ENCODE peak calls at places on chromosomes 16 and 17, in five cellular contexts. H, Y, T, W and Z are unnamed samples.

GRCh38 chr17:27659685-27660084 is 28.7 kb downstream of the LGALS9 start:
- DNase-seq in H (peak), Y (no peak), T (no peak), W (no peak), Z (no peak)

GRCh38 chr16:7257026-7257425 is 75.6 kb upstream of the RBFOX1 start:
- DNase-seq in H (no peak), Y (no peak), T (no peak), W (no peak), Z (no peak)

GRCh38 chr17:192666-193425 is 11.4 kb upstream of the DOC2B start:
- DNase-seq in H (no peak), Y (no peak), T (no peak), W (no peak), Z (peak)

GRCh38 chr16:54936979-54937672 is 6.5 kb downstream of the IRX5 start:
- DNase-seq in H (no peak), Y (peak), T (no peak), W (no peak), Z (no peak)

GRCh38 chr17:79930786-79931516 is 91.7 kb upstream of the CBX4 start:
- DNase-seq in H (no peak), Y (no peak), T (no peak), W (no peak), Z (no peak)

GRCh38 chr16:48608452-48608851 is 1.5 kb downstream of the N4BP1 start:
- DNase-seq in H (no peak), Y (no peak), T (no peak), W (no peak), Z (no peak)

GRCh38 chr17:64658931-64659330 is 3.2 kb downstream of the SMURF2 start:
- DNase-seq in H (no peak), Y (peak), T (no peak), W (no peak), Z (no peak)

GRCh38 chr17:80295146-80295545 is 34.5 kb downstream of the RNF213 start:
- DNase-seq in H (peak), Y (no peak), T (no peak), W (no peak), Z (no peak)

GRCh38 chr16:75566889-75567255 is 693 bp downstream of the GABARAPL2 start:
- DNase-seq in H (no peak), Y (no peak), T (no peak), W (peak), Z (no peak)

GRCh38 chr17:66909811-66910210 is 54.7 kb upstream of the CACNG4 start:
- DNase-seq in H (no peak), Y (no peak), T (no peak), W (no peak), Z (no peak)

GRCh38 chr17:4806770-4807533 is at the start of gene PLD2:
- DNase-seq in H (peak), Y (peak), T (peak), W (peak), Z (peak)
- TF ChIP-seq POLR2A in H (peak), Y (peak), T (peak), W (no peak), Z (no peak)

GRCh38 chr16:30585022-30585399 is 486 bp downstream of the ZNF785 start:
- DNase-seq in H (no peak), Y (no peak), T (no peak), W (peak), Z (no peak)
- TF ChIP-seq POLR2A in H (no peak), Y (no peak), T (no peak), W (no peak), Z (no peak)

DNA sequence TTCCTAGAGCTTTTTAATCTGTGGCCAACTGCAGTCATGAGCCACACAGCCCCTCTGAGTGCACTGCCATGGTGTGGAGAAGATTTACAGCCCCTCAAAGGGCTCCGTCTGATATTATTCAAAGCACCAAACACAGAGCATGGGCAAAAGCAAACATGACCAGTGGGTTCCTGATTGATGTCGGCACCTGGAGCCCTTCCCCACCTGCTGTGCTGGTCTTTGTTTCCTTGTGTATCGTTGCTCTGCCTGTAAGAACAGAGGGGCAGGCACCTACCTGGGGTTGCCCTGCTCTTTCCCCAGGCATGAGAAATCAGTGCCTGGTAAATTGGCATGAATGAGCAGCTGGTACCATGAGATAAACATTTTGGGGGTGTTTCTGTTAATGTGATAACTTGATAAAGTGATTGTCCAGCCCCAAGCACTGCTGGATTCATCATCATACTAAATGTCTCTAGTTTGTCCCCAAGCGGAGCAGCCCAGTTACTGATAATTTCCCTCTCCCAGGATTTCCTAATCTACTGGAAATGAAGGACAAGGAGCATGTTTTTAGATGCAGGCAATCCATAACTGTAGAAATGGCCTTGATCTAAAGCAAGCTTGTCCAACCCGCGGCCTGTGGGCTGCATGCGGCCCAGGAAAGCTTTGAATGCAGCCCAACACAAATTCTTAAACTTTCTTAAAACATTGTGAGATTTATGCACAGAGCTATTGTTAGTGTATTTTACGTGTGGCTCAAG is 5.0 kb upstream of the SPIRE2 start:
- DNase-seq in H (no peak), Y (no peak), T (no peak), W (no peak), Z (no peak)
- TF ChIP-seq POLR2A in H (no peak), Y (no peak), T (no peak), W (no peak), Z (no peak)

DNA sequence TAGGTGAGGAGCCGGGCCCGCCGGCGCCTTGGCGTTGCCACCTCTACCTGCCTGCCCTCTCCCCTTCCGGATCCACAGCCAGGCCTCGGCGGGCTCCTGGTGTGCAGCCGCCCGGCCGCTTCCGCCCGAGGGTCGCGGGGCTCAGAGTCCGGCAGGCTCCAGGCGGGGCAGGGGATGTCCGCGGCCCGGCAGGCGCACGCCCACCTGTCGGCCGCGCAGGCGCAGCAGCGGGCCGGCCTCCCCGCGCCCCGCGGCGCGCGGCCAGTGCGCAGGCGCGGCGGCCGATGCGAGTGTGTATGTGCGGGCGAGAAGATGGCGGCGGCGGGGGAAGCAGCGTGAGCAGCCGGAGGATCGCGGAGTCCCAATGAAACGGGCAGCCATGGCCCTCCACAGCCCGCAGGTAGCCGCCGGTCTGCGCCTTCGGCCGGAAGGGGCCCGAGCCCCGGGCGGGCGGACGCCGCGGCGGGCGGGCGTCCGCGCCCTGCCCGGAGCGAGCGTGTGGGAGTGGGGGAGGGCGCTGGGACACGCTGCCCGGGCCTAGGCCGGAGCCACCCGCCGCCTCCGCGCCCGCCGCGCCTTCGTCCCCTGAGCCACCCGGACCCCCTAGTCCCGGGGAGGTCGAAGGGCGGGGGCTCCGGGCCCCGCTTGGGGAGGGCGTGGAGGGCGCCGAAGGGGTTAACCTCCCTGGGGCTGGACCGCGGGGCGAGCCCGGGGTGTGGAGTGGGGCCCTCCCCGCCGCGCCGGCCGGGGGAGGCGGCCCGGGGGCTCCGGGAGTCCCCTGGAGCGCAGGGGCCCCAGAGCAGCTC is at the start of gene USP10:
- DNase-seq in H (peak), Y (peak), T (peak), W (peak), Z (peak)
- TF ChIP-seq POLR2A in H (peak), Y (peak), T (no peak), W (peak), Z (no peak)

DNA sequence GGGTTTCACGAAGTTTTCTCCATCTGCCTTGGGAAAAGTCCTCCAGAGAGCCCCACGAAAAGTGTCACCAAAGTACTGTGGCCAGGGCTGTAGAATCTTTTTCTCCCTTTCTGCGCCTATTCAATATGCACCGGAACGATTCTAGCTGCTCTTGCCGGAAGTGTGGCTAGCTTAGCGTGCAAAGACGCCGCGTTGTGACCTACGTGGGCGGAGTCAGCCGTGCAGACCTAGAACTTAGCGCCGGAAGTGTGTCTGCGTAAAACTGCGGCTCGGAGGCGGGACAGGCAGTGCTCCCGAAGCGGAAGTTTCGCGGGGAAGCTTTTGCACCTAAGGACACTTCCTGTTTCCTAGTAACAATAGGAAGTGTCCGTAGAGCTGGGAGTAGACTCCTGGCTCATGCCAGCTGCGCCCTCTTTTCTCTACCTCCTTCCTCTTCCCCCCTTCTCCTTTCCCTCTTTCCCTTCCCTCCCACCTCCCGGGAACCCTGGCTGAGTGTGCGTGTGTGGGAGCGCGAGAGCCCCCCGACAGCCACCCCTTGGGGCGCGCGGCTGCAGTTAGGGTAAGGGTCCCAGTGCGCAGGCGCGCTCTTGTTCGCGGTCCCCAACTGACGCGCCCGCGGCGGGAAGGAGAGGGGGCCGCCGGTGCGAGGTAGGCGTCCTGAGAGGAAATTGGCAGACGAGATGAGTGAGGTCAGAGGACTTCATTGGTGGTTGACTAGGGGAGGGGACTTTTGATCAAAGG is at the start of the genes ZNF646 and ZNF668:
- DNase-seq in H (peak), Y (peak), T (peak), W (peak), Z (peak)
- TF ChIP-seq POLR2A in H (peak), Y (peak), T (peak), W (peak), Z (no peak)

DNA sequence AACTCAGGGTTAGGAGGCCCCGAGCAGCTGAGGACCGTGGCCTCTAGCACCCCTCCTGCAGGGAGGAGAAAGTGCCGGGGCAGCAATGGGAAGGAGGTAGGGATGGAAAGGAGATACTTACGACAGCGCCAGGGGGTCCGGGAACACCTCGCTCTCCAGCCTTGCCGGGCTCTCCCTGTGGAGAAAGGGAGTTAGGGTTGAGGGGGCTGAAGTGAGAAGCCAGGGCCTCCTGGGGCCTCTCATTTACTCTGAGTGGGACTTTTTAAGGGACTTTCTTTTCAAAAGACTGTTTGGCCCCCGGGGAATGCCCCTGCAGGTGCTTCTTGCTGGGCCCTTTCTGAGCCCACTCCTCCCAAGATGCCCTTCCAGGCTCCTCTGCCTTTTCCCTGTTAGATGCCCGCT is 8.6 kb downstream of the COL1A1 start:
- DNase-seq in H (no peak), Y (no peak), T (no peak), W (no peak), Z (no peak)
- TF ChIP-seq POLR2A in H (no peak), Y (no peak), T (no peak), W (no peak), Z (no peak)

GRCh38 chr16:50737420-50737959 is 4.4 kb upstream of the CYLD start:
- DNase-seq in H (no peak), Y (no peak), T (no peak), W (no peak), Z (no peak)

GRCh38 chr16:50741225-50741807 is 570 bp upstream of the CYLD start:
- DNase-seq in H (no peak), Y (peak), T (peak), W (no peak), Z (no peak)

GRCh38 chr16:50740747-50741146 is 1.1 kb upstream of the CYLD start:
- DNase-seq in H (no peak), Y (no peak), T (no peak), W (no peak), Z (no peak)

GRCh38 chr16:50736448-50736847 is 5.4 kb upstream of the CYLD start:
- DNase-seq in H (no peak), Y (no peak), T (no peak), W (no peak), Z (no peak)

DNA sequence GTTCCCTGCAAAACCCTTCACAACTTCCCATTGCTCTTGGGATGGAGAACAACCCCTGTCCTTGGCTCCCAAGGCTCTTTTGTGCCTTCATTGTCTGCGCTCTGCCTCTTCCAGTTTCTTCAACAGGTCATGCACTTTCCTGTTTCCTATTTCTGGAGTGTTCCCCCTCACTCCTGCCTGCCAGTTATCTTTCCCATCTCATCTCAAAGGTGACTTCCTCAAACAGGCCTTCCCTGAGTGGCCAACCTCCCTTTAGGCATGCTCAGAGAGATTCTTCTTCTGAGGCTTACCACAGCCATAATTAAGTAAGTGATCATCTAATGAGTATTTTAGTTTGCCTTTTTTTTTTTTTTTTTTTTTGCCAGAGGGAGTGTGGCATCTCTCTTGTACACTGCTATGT is 2.9 kb upstream of the CYLD start:
- DNase-seq in H (no peak), Y (no peak), T (no peak), W (no peak), Z (no peak)
- TF ChIP-seq POLR2A in H (no peak), Y (no peak), T (no peak), W (no peak), Z (no peak)

DNA sequence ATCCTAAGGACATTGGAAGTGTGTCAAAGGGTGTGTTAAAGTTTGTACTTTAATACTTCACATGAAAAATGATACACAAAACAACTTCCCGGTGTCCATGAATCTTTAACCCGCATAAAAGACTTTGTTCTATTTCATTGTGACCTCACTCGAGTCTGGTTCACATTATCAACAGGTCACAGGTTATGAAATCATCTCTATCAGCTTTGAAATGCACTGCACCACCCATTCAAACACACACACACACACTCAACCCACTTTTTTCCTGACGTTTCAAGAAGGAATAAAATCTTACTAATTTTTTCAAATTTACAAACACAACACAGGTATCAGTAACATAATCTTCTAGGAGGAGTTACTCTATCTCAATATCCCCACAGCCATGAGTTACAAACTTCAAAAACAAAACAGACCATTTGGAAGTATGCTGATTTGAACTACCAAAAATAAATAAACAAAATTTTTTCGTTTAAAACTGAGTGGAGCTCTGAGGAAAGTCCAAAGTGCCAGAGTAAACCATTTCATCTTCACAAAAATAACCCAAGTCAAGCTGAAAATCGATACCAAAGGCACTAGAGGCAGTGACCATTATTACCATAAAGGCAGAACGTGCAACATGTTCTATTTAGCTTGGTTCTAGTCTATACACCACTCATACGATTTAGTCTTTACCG is 2.7 kb downstream of the ACOX1 start:
- DNase-seq in H (no peak), Y (peak), T (no peak), W (no peak), Z (no peak)
- TF ChIP-seq POLR2A in H (peak), Y (no peak), T (no peak), W (no peak), Z (no peak)